ENCODE peak calls at places on chromosomes 7 and 10, in six cellular contexts. T is neural progenitor cell, Z is OCI-LY7, K is PC-3, H is HCT116, E is hepatocyte. V is an unnamed sample.

GRCh38 chr10:82762641-82763040 is 887.6 kb downstream of the NRG3 start:
- DNase-seq in T (no peak), Z (no peak), K (no peak), H (no peak), E (no peak), V (no peak)

GRCh38 chr10:125135771-125136035 is 24.7 kb downstream of the CTBP2 start:
- DNase-seq in T (no peak), Z (no peak), K (no peak), H (no peak), E (no peak), V (no peak)

GRCh38 chr10:49600046-49600445 is 10.1 kb upstream of the SLC18A3 start:
- DNase-seq in T (no peak), Z (no peak), K (no peak), H (no peak), E (no peak), V (no peak)

GRCh38 chr10:95467162-95467599 is 94.0 kb downstream of the SORBS1 start:
- DNase-seq in T (peak; percentile 72), Z (no peak), K (no peak), H (peak; percentile 37), E (peak; percentile 83), V (peak; percentile 60)

GRCh38 chr10:133241501-133242205 is 4.0 kb downstream of the VENTX start:
- DNase-seq in T (no peak), Z (no peak), K (no peak), H (no peak), E (no peak), V (no peak)

GRCh38 chr10:77504870-77505257 is 132.7 kb downstream of the KCNMA1 start:
- DNase-seq in T (no peak), Z (no peak), K (peak; percentile 100), H (peak; percentile 83), E (peak; percentile 71), V (peak; percentile 72)

GRCh38 chr10:73084209-73084608 is 12.5 kb downstream of the P4HA1 start:
- DNase-seq in T (no peak), Z (no peak), K (no peak), H (no peak), E (no peak), V (no peak)

GRCh38 chr10:125035588-125036298 is 93.8 kb downstream of the ZRANB1 start:
- DNase-seq in T (no peak), Z (no peak), K (no peak), H (no peak), E (no peak), V (no peak)

GRCh38 chr10:74145133-74145532 is 5.5 kb downstream of the AP3M1 start:
- DNase-seq in T (no peak), Z (no peak), K (peak; percentile 52), H (no peak), E (peak; percentile 41), V (peak; percentile 83)

GRCh38 chr10:57418476-57418875 is 849.2 kb downstream of the IPMK start:
- DNase-seq in T (no peak), Z (no peak), K (no peak), H (no peak), E (no peak), V (no peak)

GRCh38 chr10:57420881-57421280 is 846.8 kb downstream of the IPMK start:
- DNase-seq in T (peak; percentile 9), Z (no peak), K (no peak), H (no peak), E (no peak), V (no peak)
- TF ChIP-seq EZH2phosphoT487 in T (no peak), Z (no peak), K (no peak), H (no peak), E (no peak), V (no peak)

GRCh38 chr7:5283421-5284303 is 919 bp downstream of the SLC29A4 start:
- DNase-seq in T (peak; percentile 47), Z (no peak), K (no peak), H (no peak), E (no peak), V (peak; percentile 36)
- H3K4me3 ChIP-seq in T (peak overlapping the region; percentile 67), Z (no peak overlapping the region), K (peak overlapping the region; percentile 57), H (peak overlapping the region; percentile 62), E (peak overlapping the region; percentile 72), V (no peak overlapping the region)

GRCh38 chr7:142806021-142806353 is 35.2 kb downstream of the PRSS2 start:
- DNase-seq in T (no peak), Z (no peak), K (no peak), H (no peak), E (no peak), V (no peak)
- TF ChIP-seq EZH2phosphoT487 in T (no peak), Z (no peak), K (no peak), H (no peak), E (no peak), V (no peak)

DNA sequence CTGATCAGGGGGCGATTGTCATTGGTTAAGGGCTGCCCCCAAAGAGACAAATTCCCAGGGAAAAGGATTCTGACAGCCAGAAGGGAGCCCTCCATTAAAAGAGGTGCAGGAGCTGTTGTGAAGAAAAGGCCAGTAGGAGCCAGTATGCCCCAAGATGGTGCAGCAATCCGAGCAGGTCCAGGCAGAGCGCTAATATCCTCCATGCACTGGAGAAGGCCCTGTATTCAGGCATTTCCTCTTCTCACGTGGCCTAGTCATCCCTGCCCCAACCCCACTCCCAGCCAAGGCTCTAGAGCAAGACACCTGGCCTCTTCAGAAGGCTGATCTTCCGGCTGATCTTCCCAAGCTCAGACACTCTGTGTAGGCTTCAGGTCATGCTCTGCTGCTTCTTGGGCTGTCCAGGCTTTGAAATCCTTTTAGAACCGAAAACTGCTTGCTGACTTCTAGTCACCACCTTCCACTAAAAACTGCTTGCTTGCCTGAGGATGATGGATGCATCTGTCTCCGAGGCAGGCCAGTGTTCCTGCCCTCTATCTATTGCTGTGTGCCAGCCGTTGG is 77.4 kb downstream of the CYP26A1 start:
- DNase-seq in T (no peak), Z (no peak), K (no peak), H (no peak), E (no peak), V (peak; percentile 3)
- H3K4me3 ChIP-seq in T (no peak overlapping the region), Z (no peak overlapping the region), K (no peak overlapping the region), H (no peak overlapping the region), E (no peak overlapping the region), V (no peak overlapping the region)

GRCh38 chr7:151506901-151507382 is 12.8 kb downstream of the RHEB start:
- DNase-seq in T (no peak), Z (no peak), K (peak; percentile 54), H (no peak), E (no peak), V (no peak)
- TF ChIP-seq EZH2phosphoT487 in T (no peak), Z (no peak), K (no peak), H (no peak), E (no peak), V (no peak)